ENCODE peak calls at places on chromosomes 5 and 9, in four cellular contexts. A is hepatocyte, Y is neuronal stem cell, S is T-helper 2 cell. D is an unnamed sample.

GRCh38 chr9:129400971-129401622 is 219.8 kb downstream of the C9orf50 start:
- DNase-seq in A (no peak), Y (no peak), S (no peak), D (no peak)

GRCh38 chr5:77129386-77129785 is 42.3 kb upstream of the ZBED3 start:
- DNase-seq in A (peak; percentile 38), Y (no peak), S (peak; percentile 17), D (no peak)

GRCh38 chr5:32630867-32631491 is 45.6 kb downstream of the SUB1 start:
- DNase-seq in A (no peak), Y (no peak), S (no peak), D (no peak)

GRCh38 chr9:111952559-111952958 is 55.9 kb downstream of the UGCG start:
- DNase-seq in A (no peak), Y (no peak), S (no peak), D (no peak)

GRCh38 chr9:114367406-114367805 is 20.4 kb downstream of the AKNA start:
- DNase-seq in A (no peak), Y (no peak), S (no peak), D (no peak)

GRCh38 chr5:67215592-67216471 is 19.2 kb upstream of the CD180 start:
- DNase-seq in A (peak; percentile 52), Y (no peak), S (peak; percentile 97), D (peak; percentile 25)

GRCh38 chr9:99114846-99115500 is 10.1 kb downstream of the TGFBR1 start:
- DNase-seq in A (no peak), Y (no peak), S (no peak), D (no peak)

GRCh38 chr5:36733183-36733582 is 126.8 kb downstream of the SLC1A3 start:
- DNase-seq in A (no peak), Y (no peak), S (no peak), D (no peak)

GRCh38 chr9:6106576-6107339 is 91.3 kb upstream of the RANBP6 start:
- DNase-seq in A (peak; percentile 38), Y (peak; percentile 32), S (no peak), D (no peak)

GRCh38 chr9:13023498-13023897 is 248.7 kb downstream of the LURAP1L start:
- DNase-seq in A (no peak), Y (no peak), S (no peak), D (no peak)

GRCh38 chr5:53334431-53334941 is 145.9 kb upstream of the FST start:
- DNase-seq in A (no peak), Y (no peak), S (no peak), D (no peak)

GRCh38 chr9:14993061-14993800 is 83.0 kb upstream of the FREM1 start:
- DNase-seq in A (peak; percentile 95), Y (peak; percentile 86), S (peak; percentile 32), D (peak; percentile 21)

GRCh38 chr5:15786884-15787283 is 286.9 kb downstream of the FBXL7 start:
- DNase-seq in A (no peak), Y (no peak), S (no peak), D (no peak)

GRCh38 chr5:36740259-36740898 is 134.0 kb downstream of the SLC1A3 start:
- DNase-seq in A (no peak), Y (no peak), S (no peak), D (no peak)

D was measured in activated T-helper 9 cell treated with anti-CD3 and anti-CD28 coated beads, Interleukin-2, amount 50 U/mL, for 16 hours.